ENCODE peak calls at places on chromosomes 2 and 18, in five cellular contexts. L, J, Z, V and A are unnamed samples.

GRCh38 chr2:135052997-135053474 is 944 bp downstream of the RAB3GAP1 start:
- DNase-seq in J (peak; percentile 2), L (no peak), V (no peak), Z (no peak), A (no peak)

GRCh38 chr2:100934504-100935371 is 67.4 kb upstream of the RPL31 start:
- DNase-seq in L (no peak), V (no peak), J (no peak), Z (no peak), A (no peak)

GRCh38 chr2:237414056-237414661 is at the start of gene COL6A3:
- DNase-seq in L (no peak), J (peak; percentile 89), V (peak; percentile 96), Z (peak; percentile 92), A (no peak)

GRCh38 chr2:199147216-199147615 is 310.5 kb downstream of the SATB2 start:
- DNase-seq in V (no peak), J (no peak), Z (no peak), L (no peak), A (no peak)

GRCh38 chr18:54090856-54091255 is 133.6 kb downstream of the MBD2 start:
- DNase-seq in Z (no peak), L (no peak), V (no peak), J (no peak), A (no peak)

GRCh38 chr2:96596596-96596995 is 41.5 kb downstream of the KANSL3 start:
- DNase-seq in Z (no peak), J (no peak), V (no peak), L (no peak), A (no peak)

GRCh38 chr2:187129866-187130265 is 280.9 kb upstream of the ZSWIM2 start:
- DNase-seq in L (no peak), Z (no peak), J (no peak), V (no peak), A (no peak)

GRCh38 chr2:96927420-96928171 is 57.7 kb upstream of the SEMA4C start:
- DNase-seq in J (no peak), L (peak; percentile 56), V (no peak), Z (no peak), A (no peak)

GRCh38 chr2:141911485-141912066 is 219.2 kb downstream of the LRP1B start:
- DNase-seq in Z (peak; percentile 29), J (peak; percentile 5), L (peak; percentile 27), V (no peak), A (peak; percentile 16)

GRCh38 chr2:153766415-153766814 is 105.3 kb upstream of the GALNT13 start:
- DNase-seq in Z (no peak), V (no peak), L (no peak), J (no peak), A (no peak)

GRCh38 chr2:153770359-153770991 is 101.2 kb upstream of the GALNT13 start:
- DNase-seq in L (no peak), V (no peak), J (no peak), Z (no peak), A (no peak)
- TF ChIP-seq CTCF in L (no peak), V (no peak), J (peak; percentile 5), Z (no peak), A (peak; percentile 36)

DNA sequence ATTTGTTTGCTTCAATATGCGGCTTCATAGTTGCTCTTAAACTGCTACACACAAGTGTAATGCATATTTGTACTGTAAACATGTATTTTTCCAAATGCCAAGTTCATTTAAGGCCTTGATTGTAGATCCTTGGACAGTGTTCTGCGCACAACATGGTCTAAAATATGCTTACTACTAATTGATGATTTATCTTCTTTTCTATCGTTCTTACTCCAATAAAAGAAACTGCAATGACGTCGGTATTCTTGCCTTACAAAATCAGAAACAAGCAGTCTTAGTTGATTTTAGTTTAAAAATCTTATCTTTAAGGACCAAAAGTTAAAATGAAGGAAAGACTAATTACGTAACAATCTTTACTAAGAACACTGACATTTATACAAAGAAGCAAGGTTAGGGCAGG is 224.3 kb upstream of the SMAD7 start:
- DNase-seq in L (no peak), V (no peak), J (no peak), Z (no peak), A (no peak)
- TF ChIP-seq CTCF in L (no peak), V (no peak), J (no peak), Z (no peak), A (no peak)

GRCh38 chr2:157840568-157841156 is 35.5 kb downstream of the ACVR1 start:
- DNase-seq in V (no peak), Z (peak; percentile 66), L (peak; percentile 83), J (no peak), A (no peak)
- TF ChIP-seq CTCF in V (peak; percentile 20), Z (peak; percentile 10), L (no peak), J (peak; percentile 52), A (no peak)

GRCh38 chr2:225017713-225018112 is 24.6 kb downstream of the DOCK10 start:
- DNase-seq in V (no peak), L (no peak), Z (no peak), J (no peak), A (no peak)
- TF ChIP-seq CTCF in V (no peak), L (no peak), Z (no peak), J (peak; percentile 39), A (no peak)

GRCh38 chr2:151819920-151820319 is 8.3 kb downstream of the ARL5A start:
- DNase-seq in Z (no peak), V (no peak), J (no peak), L (no peak), A (no peak)

GRCh38 chr2:151823651-151824050 is 4.6 kb downstream of the ARL5A start:
- DNase-seq in L (no peak), Z (peak; percentile 3), V (no peak), J (no peak), A (no peak)

GRCh38 chr2:151816858-151817257 is 11.4 kb downstream of the ARL5A start:
- DNase-seq in V (no peak), Z (no peak), J (no peak), L (no peak), A (no peak)

GRCh38 chr2:151815821-151816489 is 12.3 kb downstream of the ARL5A start:
- DNase-seq in V (no peak), L (no peak), J (no peak), Z (no peak), A (no peak)

GRCh38 chr2:151817929-151818328 is 10.3 kb downstream of the ARL5A start:
- DNase-seq in Z (no peak), J (no peak), V (no peak), L (no peak), A (no peak)
- TF ChIP-seq CTCF in Z (no peak), J (no peak), V (no peak), L (no peak), A (no peak)

DNA sequence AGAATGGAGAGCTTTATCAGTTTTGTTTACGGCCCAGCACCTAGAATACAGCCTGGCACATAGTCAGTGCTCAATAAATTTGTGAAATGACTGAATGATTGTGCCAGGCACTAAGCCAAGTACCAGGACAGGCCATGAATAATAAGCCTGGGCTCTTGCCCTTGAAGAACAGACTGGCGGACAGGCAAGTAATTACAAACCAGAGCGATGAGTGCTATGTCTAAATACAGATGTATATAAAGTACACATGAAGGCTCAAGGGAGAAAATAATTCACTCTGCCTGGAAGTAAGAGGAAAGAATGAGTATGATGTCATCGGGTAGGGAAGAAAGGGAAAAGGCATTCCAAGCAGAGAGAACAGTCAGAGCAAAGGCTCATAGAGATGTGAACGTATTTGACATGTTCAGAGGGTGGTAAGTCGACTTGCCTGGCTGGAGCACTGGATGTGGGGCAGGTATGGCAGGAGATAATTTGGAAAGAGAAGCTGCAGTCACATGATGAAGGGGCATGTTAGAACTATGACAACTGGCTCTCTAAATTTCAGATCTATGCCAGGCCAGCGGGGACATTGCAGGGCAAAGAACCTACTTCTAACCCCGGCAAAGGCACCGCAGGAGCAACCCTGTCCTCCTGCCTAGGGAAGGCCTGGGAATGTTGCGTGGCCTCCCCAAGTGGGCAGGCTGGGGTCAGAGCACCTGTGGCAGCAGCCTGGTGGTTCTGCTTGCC is 119.1 kb upstream of the STPG4 start:
- DNase-seq in J (peak; percentile 43), L (no peak), V (peak; percentile 84), Z (peak; percentile 72), A (no peak)
- TF ChIP-seq CTCF in J (peak; percentile 17), L (no peak), V (peak; percentile 32), Z (no peak), A (no peak)